ENCODE peak calls at places on chromosomes 2 and 18, in six cellular contexts. I is cardiac muscle cell; W is tibial nerve; B is CD8-positive, alpha-beta T cell; L is fibroblast of lung; G is psoas muscle. Y is an unnamed sample. For H3K4me1, the result is how much of the 10 kb centered on the place peaks cover.

GRCh38 chr2:237541242-237541641 is 25.1 kb upstream of the PRLH start:
- DNase-seq in L (no peak), B (no peak), G (no peak), I (no peak), W (no peak), Y (no peak)

GRCh38 chr2:165773684-165774083 is 20.4 kb downstream of the GALNT3 start:
- DNase-seq in I (no peak), L (no peak), B (no peak), W (no peak), G (no peak), Y (no peak)

GRCh38 chr2:103808814-103809213 is 1045.1 kb upstream of the POU3F3 start:
- DNase-seq in I (no peak), L (no peak), G (no peak), W (no peak), B (no peak), Y (no peak)

GRCh38 chr2:204145197-204146190 is 208.9 kb downstream of the ICOS start:
- DNase-seq in I (peak), W (peak), L (peak), G (peak), B (peak), Y (peak)

GRCh38 chr2:240905176-240905781 is 857 bp upstream of the CROCC2 start:
- DNase-seq in I (no peak), L (no peak), B (no peak), G (peak), W (no peak), Y (no peak)

GRCh38 chr18:6741290-6741689 is 11.8 kb downstream of the ARHGAP28 start:
- DNase-seq in I (no peak), G (no peak), W (peak), B (no peak), L (peak), Y (peak)

GRCh38 chr2:105181282-105181681 is 60.3 kb upstream of the GPR45 start:
- DNase-seq in G (no peak), W (no peak), L (no peak), B (no peak), I (no peak), Y (no peak)

GRCh38 chr2:177906041-177906718 is 166.4 kb downstream of the PDE11A start:
- DNase-seq in L (peak), I (peak), W (peak), G (peak), B (peak), Y (no peak)

GRCh38 chr2:119694994-119695521 is 16.1 kb downstream of the TMEM177 start:
- DNase-seq in L (peak), G (no peak), W (no peak), I (no peak), B (no peak), Y (no peak)

GRCh38 chr18:23460285-23461273 is 7.5 kb downstream of the RIOK3 start:
- DNase-seq in G (no peak), L (no peak), I (no peak), B (no peak), W (no peak), Y (no peak)

GRCh38 chr2:207502199-207502598 is 27.6 kb upstream of the CREB1 start:
- DNase-seq in W (no peak), L (no peak), B (no peak), G (no peak), I (peak), Y (no peak)

GRCh38 chr18:12278153-12278764 is 24.1 kb downstream of the CIDEA start:
- DNase-seq in B (no peak), L (peak), I (no peak), W (no peak), G (no peak), Y (no peak)
- H3K4me1 ChIP-seq in B (under half), L (under half), I (under half), W (under half), G (under half), Y (under half)

GRCh38 chr2:39506215-39506614 is 69.1 kb upstream of the MAP4K3 start:
- DNase-seq in L (no peak), I (no peak), G (no peak), B (no peak), W (no peak), Y (no peak)

GRCh38 chr2:39508243-39508642 is 71.2 kb upstream of the MAP4K3 start:
- DNase-seq in G (no peak), I (no peak), W (no peak), B (no peak), L (peak), Y (no peak)

GRCh38 chr2:39501412-39501811 is 64.3 kb upstream of the MAP4K3 start:
- DNase-seq in B (no peak), W (no peak), G (no peak), L (no peak), I (no peak), Y (no peak)

GRCh38 chr2:39503277-39503676 is 66.2 kb upstream of the MAP4K3 start:
- DNase-seq in B (no peak), G (no peak), W (no peak), L (no peak), I (no peak), Y (no peak)

DNA sequence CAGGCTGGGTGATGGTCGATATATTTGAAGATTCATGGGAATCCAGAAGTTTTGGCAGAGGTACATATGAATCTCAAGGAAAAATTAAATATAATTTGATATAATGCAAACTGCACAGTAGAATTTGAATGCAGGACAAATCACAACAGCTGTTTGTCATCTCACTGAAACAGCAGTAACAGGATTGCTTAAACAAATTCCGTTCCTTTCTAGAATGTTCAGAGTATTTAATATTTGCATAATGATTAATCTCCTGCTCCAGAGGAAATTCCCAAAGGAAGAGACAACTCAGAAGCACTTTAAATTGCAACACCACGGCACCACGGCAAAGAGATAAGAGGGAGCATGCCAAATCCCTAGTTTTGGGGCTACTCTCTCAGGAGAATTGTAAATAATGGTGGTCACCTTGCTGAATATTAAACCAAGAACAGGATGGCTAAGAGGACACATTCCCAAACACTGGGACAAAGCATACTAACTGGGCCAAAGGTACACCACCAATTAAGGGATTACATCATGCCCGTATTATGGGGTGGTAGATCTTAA is 67.8 kb upstream of the MAP4K3 start:
- DNase-seq in L (peak), W (no peak), I (no peak), G (no peak), B (no peak), Y (no peak)
- H3K4me1 ChIP-seq in L (under half), W (under half), I (under half), G (under half), B (under half), Y (under half)

GRCh38 chr2:101706819-101707177 is 9.3 kb downstream of the MAP4K4 start:
- DNase-seq in W (no peak), G (no peak), I (no peak), B (no peak), L (no peak), Y (no peak)
- H3K4me1 ChIP-seq in W (half or more), G (half or more), I (under half), B (half or more), L (under half), Y (under half)

DNA sequence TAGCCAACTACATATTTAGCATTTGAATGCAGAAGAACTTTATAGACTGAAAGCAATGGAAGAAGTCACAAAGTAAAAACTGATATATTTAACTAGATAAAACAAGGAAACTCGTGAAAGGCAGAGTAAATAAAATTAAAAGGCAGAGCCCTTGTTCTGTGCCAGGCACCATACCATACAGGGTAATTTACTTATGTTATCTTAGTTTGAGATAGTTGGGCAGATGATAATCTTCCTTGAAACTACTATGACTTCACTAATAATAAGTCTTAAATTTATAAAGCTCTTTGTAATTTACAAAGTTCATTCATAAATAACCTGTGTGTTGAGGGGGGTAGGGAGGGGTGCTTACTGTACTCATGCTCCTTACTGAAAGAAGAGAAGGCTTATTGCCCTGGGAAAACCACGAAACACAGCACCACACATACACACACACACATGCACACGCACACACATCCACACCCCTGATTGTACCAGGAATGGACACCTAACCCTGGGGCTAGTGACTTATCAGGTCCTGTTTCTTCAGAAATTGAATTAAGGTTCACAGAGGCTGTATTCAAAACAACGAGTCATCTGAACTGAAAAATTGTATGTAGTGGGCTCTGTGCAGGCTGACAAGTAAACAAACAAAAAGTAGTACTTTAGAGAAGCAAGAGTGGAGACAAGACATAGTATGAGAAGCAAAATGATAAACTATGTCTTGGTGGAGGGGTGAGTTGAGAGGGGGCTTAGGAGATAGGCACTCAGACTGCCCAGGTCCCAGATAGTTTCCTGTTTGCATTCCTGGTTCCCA is 38.1 kb downstream of the AGFG1 start:
- DNase-seq in W (no peak), I (no peak), B (no peak), L (peak), G (no peak), Y (no peak)
- H3K4me1 ChIP-seq in W (under half), I (under half), B (half or more), L (under half), G (half or more), Y (under half)

GRCh38 chr2:45258251-45258775 is 249.1 kb upstream of the SIX2 start:
- DNase-seq in B (no peak), L (no peak), W (no peak), I (no peak), G (no peak), Y (no peak)
- H3K4me1 ChIP-seq in B (under half), L (under half), W (under half), I (under half), G (under half), Y (under half)

GRCh38 chr2:96240341-96241038 is 25.3 kb downstream of the TMEM127 start:
- DNase-seq in B (no peak), L (no peak), I (no peak), W (no peak), G (peak), Y (no peak)

GRCh38 chr2:96239745-96240264 is 26.0 kb downstream of the TMEM127 start:
- DNase-seq in B (no peak), L (no peak), I (peak), G (no peak), W (no peak), Y (no peak)

GRCh38 chr2:96241901-96242611 is 23.7 kb downstream of the TMEM127 start:
- DNase-seq in B (no peak), G (no peak), I (no peak), L (peak), W (peak), Y (no peak)

GRCh38 chr2:96239091-96239490 is 26.7 kb downstream of the TMEM127 start:
- DNase-seq in G (no peak), W (no peak), I (no peak), B (no peak), L (no peak), Y (no peak)

DNA sequence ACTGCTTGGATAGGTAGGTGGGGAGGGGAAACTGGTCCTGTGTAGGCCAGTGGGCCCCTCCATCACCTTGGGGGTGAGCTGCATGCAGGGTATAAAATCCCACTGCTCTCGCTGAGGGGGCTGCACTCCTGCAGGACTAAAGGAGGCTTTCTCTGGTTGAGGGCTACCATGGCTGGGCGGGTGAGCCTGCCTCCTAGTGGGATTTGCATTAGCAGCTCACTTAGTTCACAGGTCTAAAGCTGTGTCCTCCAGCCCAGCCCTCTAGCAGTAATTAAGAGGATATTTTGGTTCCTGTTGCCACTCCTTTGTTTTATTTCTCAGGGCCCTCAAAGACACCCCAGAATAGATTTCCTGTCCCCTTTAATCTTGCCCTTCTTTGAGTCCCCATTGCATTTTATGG is 24.6 kb downstream of the TMEM127 start:
- DNase-seq in B (no peak), L (no peak), W (no peak), G (no peak), I (no peak), Y (no peak)
- H3K4me1 ChIP-seq in B (under half), L (under half), W (under half), G (half or more), I (under half), Y (under half)

DNA sequence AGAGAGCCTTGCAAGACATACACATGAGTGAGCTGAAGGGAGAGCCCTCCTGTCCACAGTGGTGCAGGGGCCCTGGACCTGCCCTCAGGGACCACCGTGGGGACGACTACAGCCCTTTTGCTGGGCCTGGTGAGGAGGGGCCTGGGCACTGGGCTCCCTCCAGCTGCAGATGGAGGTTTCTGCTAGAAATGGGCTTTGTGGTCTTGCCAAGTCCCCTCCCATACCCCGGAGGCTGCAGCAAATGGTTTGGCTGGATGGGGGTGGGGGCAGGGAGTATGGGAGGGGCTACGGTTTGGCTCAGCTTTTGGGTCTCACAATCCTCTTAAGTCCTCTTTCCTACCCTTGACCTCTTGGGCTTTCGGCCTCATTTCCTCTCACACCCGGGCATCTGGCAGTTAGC is 21.7 kb downstream of the TET3 start:
- DNase-seq in L (peak), B (no peak), I (no peak), W (no peak), G (no peak), Y (no peak)
- H3K4me1 ChIP-seq in L (under half), B (under half), I (under half), W (under half), G (under half), Y (under half)

GRCh38 chr2:174613545-174613944 is 15.9 kb upstream of the WIPF1 start:
- DNase-seq in I (no peak), W (no peak), L (no peak), B (no peak), G (no peak), Y (no peak)
- H3K4me1 ChIP-seq in I (under half), W (under half), L (under half), B (half or more), G (under half), Y (under half)

GRCh38 chr2:157182204-157182709 is 75.2 kb upstream of the GALNT5 start:
- DNase-seq in B (no peak), I (no peak), G (no peak), W (no peak), L (peak), Y (no peak)

GRCh38 chr2:157181234-157181633 is 76.3 kb upstream of the GALNT5 start:
- DNase-seq in G (no peak), I (no peak), L (peak), B (no peak), W (no peak), Y (no peak)

GRCh38 chr2:157176602-157177001 is 80.9 kb upstream of the GALNT5 start:
- DNase-seq in I (no peak), L (no peak), B (no peak), G (no peak), W (no peak), Y (no peak)

GRCh38 chr2:157178865-157179264 is 78.6 kb upstream of the GALNT5 start:
- DNase-seq in L (no peak), W (no peak), G (no peak), I (no peak), B (no peak), Y (no peak)

DNA sequence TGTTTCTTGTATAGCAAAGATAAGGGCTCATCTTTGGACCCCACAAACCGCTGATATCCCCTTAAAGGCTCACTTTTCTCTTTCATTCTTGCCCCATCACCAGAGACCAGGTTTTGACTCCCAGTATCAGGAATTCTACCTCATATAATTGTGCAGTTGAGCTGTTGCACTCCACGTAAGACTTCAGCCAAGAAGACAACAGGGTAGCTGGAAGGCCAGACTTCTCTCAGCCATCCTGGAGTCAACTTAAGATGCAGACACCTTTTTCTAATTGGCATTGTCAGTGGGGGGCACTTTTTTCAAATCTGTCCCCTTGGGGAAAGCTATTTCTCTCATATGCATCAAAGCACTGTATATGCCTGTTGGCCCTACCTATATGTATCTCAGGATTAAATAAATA is 77.8 kb upstream of the GALNT5 start:
- DNase-seq in G (no peak), W (no peak), I (no peak), L (no peak), B (no peak), Y (no peak)
- H3K4me1 ChIP-seq in G (under half), W (under half), I (under half), L (under half), B (under half), Y (under half)

GRCh38 chr2:71476495-71476894 is 23.1 kb downstream of the DYSF start:
- DNase-seq in B (no peak), W (no peak), L (no peak), I (no peak), G (no peak), Y (no peak)

GRCh38 chr2:71473346-71474035 is 20.1 kb downstream of the DYSF start:
- DNase-seq in L (no peak), W (no peak), I (no peak), G (no peak), B (no peak), Y (no peak)

GRCh38 chr2:71474744-71475421 is 21.5 kb downstream of the DYSF start:
- DNase-seq in W (no peak), I (no peak), B (no peak), G (no peak), L (no peak), Y (no peak)

GRCh38 chr2:71472019-71472418 is 18.7 kb downstream of the DYSF start:
- DNase-seq in L (no peak), I (no peak), B (no peak), W (no peak), G (no peak), Y (no peak)

GRCh38 chr2:71474116-71474743 is 20.9 kb downstream of the DYSF start:
- DNase-seq in B (no peak), G (no peak), L (no peak), W (no peak), I (no peak), Y (no peak)
- H3K4me1 ChIP-seq in B (under half), G (half or more), L (under half), W (under half), I (under half), Y (under half)